ENCODE peak calls at places on chromosomes 2 and 18, in five cellular contexts. One of them, this sample, is unnamed.
A peak's percentile ranks its signal among the peaks of the same experiment; 100 is the strongest.

GRCh38 chr2:161961046-161961445 is 113.0 kb downstream of the DPP4 start:
- DNase-seq in HepG2: no peak
- DNase-seq in GM12878: no peak
- DNase-seq in K562: no peak
- DNase-seq in H1: no peak
- DNase-seq in this sample: no peak

GRCh38 chr2:111116016-111116746 is 4.5 kb upstream of the BCL2L11 start:
- DNase-seq in GM12878: peak; percentile 74
- DNase-seq in H1: no peak
- DNase-seq in K562: no peak
- DNase-seq in HepG2: no peak
- DNase-seq in this sample: no peak

GRCh38 chr18:47263828-47264314 is 12.4 kb upstream of the SKOR2 start:
- DNase-seq in HepG2: no peak
- DNase-seq in GM12878: no peak
- DNase-seq in K562: no peak
- DNase-seq in H1: no peak
- DNase-seq in this sample: no peak

GRCh38 chr2:174328309-174329156 is 6.2 kb upstream of the SP9 start:
- DNase-seq in GM12878: no peak
- DNase-seq in K562: no peak
- DNase-seq in H1: no peak
- DNase-seq in HepG2: no peak
- DNase-seq in this sample: no peak

GRCh38 chr2:101883860-101884259 is 107.9 kb upstream of the IL1R2 start:
- DNase-seq in K562: peak; percentile 53
- DNase-seq in H1: no peak
- DNase-seq in HepG2: peak; percentile 60
- DNase-seq in GM12878: no peak
- DNase-seq in this sample: peak; percentile 8

GRCh38 chr2:237223208-237223861 is 137.6 kb downstream of the COPS8 start:
- DNase-seq in HepG2: no peak
- DNase-seq in K562: no peak
- DNase-seq in H1: no peak
- DNase-seq in GM12878: no peak
- DNase-seq in this sample: no peak

GRCh38 chr2:165863816-165864221 is 69.8 kb upstream of the GALNT3 start:
- DNase-seq in H1: no peak
- DNase-seq in GM12878: no peak
- DNase-seq in K562: no peak
- DNase-seq in HepG2: no peak
- DNase-seq in this sample: no peak

GRCh38 chr18:73785276-73785675 is 362.4 kb downstream of the FBXO15 start:
- DNase-seq in H1: no peak
- DNase-seq in GM12878: no peak
- DNase-seq in K562: no peak
- DNase-seq in HepG2: no peak
- DNase-seq in this sample: no peak

GRCh38 chr2:173401716-173402326 is 47.1 kb downstream of the CDCA7 start:
- DNase-seq in GM12878: no peak
- DNase-seq in K562: no peak
- DNase-seq in HepG2: no peak
- DNase-seq in H1: no peak
- DNase-seq in this sample: no peak

GRCh38 chr2:96090181-96090500 is 26.2 kb downstream of the ADRA2B start:
- DNase-seq in H1: no peak
- DNase-seq in K562: no peak
- DNase-seq in HepG2: no peak
- DNase-seq in GM12878: no peak
- DNase-seq in this sample: no peak

GRCh38 chr2:168119519-168120141 is 127.8 kb downstream of the STK39 start:
- DNase-seq in H1: no peak
- DNase-seq in GM12878: no peak
- DNase-seq in HepG2: peak; percentile 58
- DNase-seq in K562: peak; percentile 49
- DNase-seq in this sample: peak; percentile 41

GRCh38 chr2:179711375-179711774 is 150.0 kb downstream of the ZNF385B start:
- DNase-seq in H1: no peak
- DNase-seq in GM12878: no peak
- DNase-seq in K562: no peak
- DNase-seq in HepG2: peak; percentile 6
- DNase-seq in this sample: no peak

GRCh38 chr2:106851055-106851454 is 34.9 kb downstream of the ST6GAL2 start:
- DNase-seq in K562: no peak
- DNase-seq in GM12878: no peak
- DNase-seq in H1: no peak
- DNase-seq in HepG2: no peak
- DNase-seq in this sample: no peak

GRCh38 chr2:234254783-234255521 is 204.4 kb downstream of the SPP2 start:
- DNase-seq in K562: no peak
- DNase-seq in GM12878: no peak
- DNase-seq in HepG2: no peak
- DNase-seq in H1: no peak
- DNase-seq in this sample: no peak

GRCh38 chr2:27370816-27371620 is 602 bp downstream of the SNX17 start:
- DNase-seq in GM12878: peak; percentile 32
- DNase-seq in K562: peak; percentile 73
- DNase-seq in H1: no peak
- DNase-seq in HepG2: no peak
- DNase-seq in this sample: no peak

GRCh38 chr2:86087936-86088850 is 17.5 kb downstream of the POLR1A start:
- DNase-seq in GM12878: no peak
- DNase-seq in HepG2: no peak
- DNase-seq in H1: no peak
- DNase-seq in K562: peak; percentile 53
- DNase-seq in this sample: no peak

GRCh38 chr18:46622451-46622850 is 34.6 kb downstream of the LOXHD1 start:
- DNase-seq in HepG2: no peak
- DNase-seq in H1: no peak
- DNase-seq in GM12878: no peak
- DNase-seq in K562: no peak
- DNase-seq in this sample: no peak

GRCh38 chr18:57698571-57699276 is 77.1 kb upstream of the NARS1 start:
- DNase-seq in K562: no peak
- DNase-seq in H1: no peak
- DNase-seq in HepG2: no peak
- DNase-seq in GM12878: no peak
- DNase-seq in this sample: no peak

DNA sequence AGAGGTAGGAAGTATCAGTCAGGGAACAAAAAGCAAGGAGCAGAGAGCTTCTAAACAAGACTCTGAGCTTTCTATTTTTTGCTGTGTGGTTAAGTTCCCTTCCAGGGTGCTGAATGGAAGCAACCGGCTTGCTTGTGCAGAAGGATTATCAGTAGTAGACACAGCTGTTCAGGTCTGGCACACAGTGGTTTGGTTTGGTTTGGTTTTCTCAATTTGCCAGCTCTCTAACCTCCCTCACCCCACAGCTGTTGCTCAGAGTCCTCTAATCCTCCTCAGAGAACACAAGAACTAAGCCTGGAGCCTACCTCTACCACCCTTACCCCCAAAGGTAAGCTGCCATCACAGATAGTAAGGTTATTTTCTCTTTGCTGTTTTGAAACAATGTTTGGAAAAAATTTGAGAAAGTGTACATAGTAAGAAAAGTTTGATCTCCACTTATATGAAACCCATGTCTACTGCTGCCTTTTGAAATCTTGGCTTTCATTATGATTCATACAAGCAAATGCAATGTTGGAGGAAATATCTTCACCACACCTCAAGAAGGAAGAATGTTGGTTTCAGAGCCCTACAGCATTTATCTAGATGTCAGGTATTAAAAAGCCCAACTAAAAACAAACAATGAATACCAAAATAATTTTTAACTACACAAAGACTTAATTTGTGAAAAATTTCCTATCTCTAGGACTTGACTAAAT is 255.3 kb downstream of the NR4A2 start:
- DNase-seq in H1: no peak
- DNase-seq in GM12878: no peak
- DNase-seq in K562: no peak
- DNase-seq in HepG2: no peak
- DNase-seq in this sample: no peak
- H3K4me1 ChIP-seq in H1: no peaks in the 10 kb centered on the region
- H3K4me1 ChIP-seq in GM12878: no peaks in the 10 kb centered on the region
- H3K4me1 ChIP-seq in K562: no peaks in the 10 kb centered on the region
- H3K4me1 ChIP-seq in HepG2: no peaks in the 10 kb centered on the region
- H3K4me1 ChIP-seq in this sample: no peaks in the 10 kb centered on the region

GRCh38 chr2:207868855-207869596 is 99.3 kb upstream of the FZD5 start:
- DNase-seq in GM12878: no peak
- DNase-seq in H1: no peak
- DNase-seq in HepG2: no peak
- DNase-seq in K562: no peak
- DNase-seq in this sample: no peak
- TF ChIP-seq SRF in GM12878: no peak
- TF ChIP-seq SRF in H1: no peak
- TF ChIP-seq SRF in HepG2: no peak
- TF ChIP-seq SRF in K562: no peak
- TF ChIP-seq SRF in this sample: no peak

GRCh38 chr2:149737882-149738281 is 150.3 kb upstream of the MMADHC start:
- DNase-seq in HepG2: no peak
- DNase-seq in H1: no peak
- DNase-seq in GM12878: no peak
- DNase-seq in K562: no peak
- DNase-seq in this sample: no peak
- H3K4me1 ChIP-seq in HepG2: no peaks in the 10 kb centered on the region
- H3K4me1 ChIP-seq in H1: no peaks in the 10 kb centered on the region
- H3K4me1 ChIP-seq in GM12878: no peaks in the 10 kb centered on the region
- H3K4me1 ChIP-seq in K562: no peaks in the 10 kb centered on the region
- H3K4me1 ChIP-seq in this sample: no peaks in the 10 kb centered on the region

GRCh38 chr2:142220901-142221300 is 90.1 kb upstream of the LRP1B start:
- DNase-seq in K562: no peak
- DNase-seq in GM12878: no peak
- DNase-seq in HepG2: no peak
- DNase-seq in H1: no peak
- DNase-seq in this sample: no peak
- TF ChIP-seq SRF in K562: no peak
- TF ChIP-seq SRF in GM12878: no peak
- TF ChIP-seq SRF in HepG2: no peak
- TF ChIP-seq SRF in H1: no peak
- TF ChIP-seq SRF in this sample: no peak

GRCh38 chr18:55876254-55876653 is 288.3 kb upstream of the TCF4 start:
- DNase-seq in GM12878: no peak
- DNase-seq in K562: no peak
- DNase-seq in H1: no peak
- DNase-seq in HepG2: no peak
- DNase-seq in this sample: no peak

GRCh38 chr18:55878224-55878623 is 290.2 kb upstream of the TCF4 start:
- DNase-seq in K562: no peak
- DNase-seq in H1: no peak
- DNase-seq in HepG2: no peak
- DNase-seq in GM12878: no peak
- DNase-seq in this sample: no peak

GRCh38 chr18:55875330-55875933 is 287.4 kb upstream of the TCF4 start:
- DNase-seq in H1: no peak
- DNase-seq in HepG2: no peak
- DNase-seq in GM12878: no peak
- DNase-seq in K562: no peak
- DNase-seq in this sample: no peak

GRCh38 chr18:55879331-55879730 is 291.3 kb upstream of the TCF4 start:
- DNase-seq in K562: no peak
- DNase-seq in HepG2: no peak
- DNase-seq in GM12878: no peak
- DNase-seq in H1: no peak
- DNase-seq in this sample: no peak

GRCh38 chr18:55877321-55877720 is 289.3 kb upstream of the TCF4 start:
- DNase-seq in GM12878: no peak
- DNase-seq in HepG2: no peak
- DNase-seq in K562: no peak
- DNase-seq in H1: no peak
- DNase-seq in this sample: no peak
- H3K4me1 ChIP-seq in GM12878: no peaks in the 10 kb centered on the region
- H3K4me1 ChIP-seq in HepG2: no peaks in the 10 kb centered on the region
- H3K4me1 ChIP-seq in K562: no peaks in the 10 kb centered on the region
- H3K4me1 ChIP-seq in H1: no peaks in the 10 kb centered on the region
- H3K4me1 ChIP-seq in this sample: no peaks in the 10 kb centered on the region

DNA sequence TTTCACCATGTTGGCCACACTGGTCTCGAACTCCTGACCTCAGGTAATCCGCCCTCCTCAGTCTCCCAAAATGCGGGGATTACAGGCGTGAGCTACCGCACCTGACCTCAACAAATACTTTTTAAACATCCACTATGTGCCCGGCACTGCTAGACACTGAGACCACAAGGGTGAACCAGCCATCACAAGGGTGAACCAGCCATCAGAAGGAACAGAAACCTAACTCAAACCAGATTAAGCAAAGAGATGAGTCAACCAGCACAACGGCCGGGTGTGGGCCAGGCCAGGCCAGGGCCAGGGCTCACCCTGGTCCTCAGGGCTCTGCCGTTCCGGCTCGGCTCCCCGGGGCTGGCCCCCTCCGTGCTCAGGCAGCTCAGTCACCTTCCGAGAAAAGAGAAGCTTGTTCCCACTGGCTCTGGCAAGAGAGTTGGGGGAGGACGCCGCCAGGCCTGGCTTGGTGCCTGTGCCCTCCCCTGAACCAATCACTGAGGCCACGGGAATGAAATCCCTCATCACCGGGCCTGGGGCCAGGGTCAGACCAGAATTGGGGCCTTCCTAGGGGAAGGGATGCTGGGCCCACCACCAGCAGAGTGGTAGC is 4.4 kb downstream of the TEX44 start:
- DNase-seq in GM12878: peak; percentile 83
- DNase-seq in HepG2: no peak
- DNase-seq in K562: no peak
- DNase-seq in H1: no peak
- DNase-seq in this sample: no peak
- TF ChIP-seq SRF in GM12878: no peak
- TF ChIP-seq SRF in HepG2: no peak
- TF ChIP-seq SRF in K562: no peak
- TF ChIP-seq SRF in H1: no peak
- TF ChIP-seq SRF in this sample: no peak

This sample was measured in HCT116.